ENCODE peak calls at places on chromosomes 6 and 20, in eight cellular contexts. One of them, this sample, is unnamed. For H3K9me3, the result is how much of the 10 kb centered on the place peaks cover.

GRCh38 chr6:38673397-38674165 is 29.4 kb downstream of the GLO1 start:
- DNase-seq in fibroblast of lung: no peak
- DNase-seq in sigmoid colon: no peak
- DNase-seq in CD4-positive, alpha-beta T cell: no peak
- DNase-seq in testis: no peak
- DNase-seq in breast epithelium: no peak
- DNase-seq in pancreas: no peak
- DNase-seq in cardiac muscle cell: no peak
- DNase-seq in this sample: no peak

GRCh38 chr6:158418501-158418900 is 106.2 kb downstream of the TULP4 start:
- DNase-seq in fibroblast of lung: no peak
- DNase-seq in sigmoid colon: no peak
- DNase-seq in CD4-positive, alpha-beta T cell: no peak
- DNase-seq in testis: no peak
- DNase-seq in breast epithelium: no peak
- DNase-seq in pancreas: no peak
- DNase-seq in cardiac muscle cell: peak
- DNase-seq in this sample: no peak

GRCh38 chr6:107493158-107494057 is 3.5 kb downstream of the SOBP start:
- DNase-seq in fibroblast of lung: peak
- DNase-seq in sigmoid colon: no peak
- DNase-seq in CD4-positive, alpha-beta T cell: no peak
- DNase-seq in testis: peak
- DNase-seq in breast epithelium: no peak
- DNase-seq in pancreas: no peak
- DNase-seq in cardiac muscle cell: peak
- DNase-seq in this sample: no peak

GRCh38 chr6:138109042-138109997 is 2.1 kb upstream of the PERP start:
- DNase-seq in fibroblast of lung: peak
- DNase-seq in sigmoid colon: peak
- DNase-seq in CD4-positive, alpha-beta T cell: peak
- DNase-seq in testis: peak
- DNase-seq in breast epithelium: peak
- DNase-seq in pancreas: peak
- DNase-seq in cardiac muscle cell: peak
- DNase-seq in this sample: peak

GRCh38 chr6:55955684-55956083 is 80.3 kb upstream of the BMP5 start:
- DNase-seq in fibroblast of lung: no peak
- DNase-seq in sigmoid colon: no peak
- DNase-seq in CD4-positive, alpha-beta T cell: no peak
- DNase-seq in testis: no peak
- DNase-seq in breast epithelium: no peak
- DNase-seq in pancreas: no peak
- DNase-seq in cardiac muscle cell: no peak
- DNase-seq in this sample: no peak

GRCh38 chr6:168699631-168700315 is 258.8 kb downstream of the SMOC2 start:
- DNase-seq in fibroblast of lung: no peak
- DNase-seq in sigmoid colon: peak
- DNase-seq in CD4-positive, alpha-beta T cell: no peak
- DNase-seq in testis: peak
- DNase-seq in breast epithelium: no peak
- DNase-seq in pancreas: no peak
- DNase-seq in cardiac muscle cell: no peak
- DNase-seq in this sample: no peak

GRCh38 chr6:145960918-145961604 is 3.1 kb downstream of the SHPRH start:
- DNase-seq in fibroblast of lung: peak
- DNase-seq in sigmoid colon: no peak
- DNase-seq in CD4-positive, alpha-beta T cell: no peak
- DNase-seq in testis: no peak
- DNase-seq in breast epithelium: no peak
- DNase-seq in pancreas: no peak
- DNase-seq in cardiac muscle cell: peak
- DNase-seq in this sample: no peak

GRCh38 chr6:33323623-33323948 is 6.0 kb upstream of the ZBTB22 start:
- DNase-seq in fibroblast of lung: no peak
- DNase-seq in sigmoid colon: no peak
- DNase-seq in CD4-positive, alpha-beta T cell: no peak
- DNase-seq in testis: no peak
- DNase-seq in breast epithelium: no peak
- DNase-seq in pancreas: no peak
- DNase-seq in cardiac muscle cell: no peak
- DNase-seq in this sample: no peak

GRCh38 chr6:112024464-112024863 is 29.4 kb upstream of the CCN6 start:
- DNase-seq in fibroblast of lung: no peak
- DNase-seq in sigmoid colon: no peak
- DNase-seq in CD4-positive, alpha-beta T cell: no peak
- DNase-seq in testis: no peak
- DNase-seq in breast epithelium: no peak
- DNase-seq in pancreas: no peak
- DNase-seq in cardiac muscle cell: no peak
- DNase-seq in this sample: no peak

GRCh38 chr6:2952557-2953095 is 18.7 kb downstream of the SERPINB6 start:
- DNase-seq in fibroblast of lung: peak
- DNase-seq in sigmoid colon: peak
- DNase-seq in CD4-positive, alpha-beta T cell: peak
- DNase-seq in testis: peak
- DNase-seq in breast epithelium: peak
- DNase-seq in pancreas: peak
- DNase-seq in cardiac muscle cell: peak
- DNase-seq in this sample: no peak

GRCh38 chr6:169224185-169224695 is 29.4 kb downstream of the THBS2 start:
- DNase-seq in fibroblast of lung: peak
- DNase-seq in sigmoid colon: peak
- DNase-seq in CD4-positive, alpha-beta T cell: no peak
- DNase-seq in testis: peak
- DNase-seq in breast epithelium: no peak
- DNase-seq in pancreas: no peak
- DNase-seq in cardiac muscle cell: peak
- DNase-seq in this sample: no peak

GRCh38 chr6:148323344-148323743 is 19.3 kb upstream of the SASH1 start:
- DNase-seq in fibroblast of lung: no peak
- DNase-seq in sigmoid colon: no peak
- DNase-seq in CD4-positive, alpha-beta T cell: no peak
- DNase-seq in testis: no peak
- DNase-seq in breast epithelium: no peak
- DNase-seq in pancreas: no peak
- DNase-seq in cardiac muscle cell: peak
- DNase-seq in this sample: no peak

GRCh38 chr6:29656798-29657197 is at the start of gene MOG:
- DNase-seq in fibroblast of lung: no peak
- DNase-seq in sigmoid colon: no peak
- DNase-seq in CD4-positive, alpha-beta T cell: no peak
- DNase-seq in testis: no peak
- DNase-seq in breast epithelium: no peak
- DNase-seq in pancreas: no peak
- DNase-seq in cardiac muscle cell: no peak
- DNase-seq in this sample: no peak

GRCh38 chr6:21883929-21884328 is 290.4 kb downstream of the SOX4 start:
- DNase-seq in fibroblast of lung: no peak
- DNase-seq in sigmoid colon: no peak
- DNase-seq in CD4-positive, alpha-beta T cell: no peak
- DNase-seq in testis: no peak
- DNase-seq in breast epithelium: no peak
- DNase-seq in pancreas: no peak
- DNase-seq in cardiac muscle cell: no peak
- DNase-seq in this sample: no peak

GRCh38 chr6:21882066-21882465 is 288.5 kb downstream of the SOX4 start:
- DNase-seq in fibroblast of lung: no peak
- DNase-seq in sigmoid colon: no peak
- DNase-seq in CD4-positive, alpha-beta T cell: no peak
- DNase-seq in testis: no peak
- DNase-seq in breast epithelium: no peak
- DNase-seq in pancreas: no peak
- DNase-seq in cardiac muscle cell: no peak
- DNase-seq in this sample: no peak

GRCh38 chr6:21885101-21885500 is 291.6 kb downstream of the SOX4 start:
- DNase-seq in fibroblast of lung: no peak
- DNase-seq in sigmoid colon: no peak
- DNase-seq in CD4-positive, alpha-beta T cell: no peak
- DNase-seq in testis: no peak
- DNase-seq in breast epithelium: no peak
- DNase-seq in pancreas: no peak
- DNase-seq in cardiac muscle cell: no peak
- DNase-seq in this sample: no peak

GRCh38 chr6:21885532-21886089 is 292.1 kb downstream of the SOX4 start:
- DNase-seq in fibroblast of lung: peak
- DNase-seq in sigmoid colon: peak
- DNase-seq in CD4-positive, alpha-beta T cell: no peak
- DNase-seq in testis: peak
- DNase-seq in breast epithelium: no peak
- DNase-seq in pancreas: no peak
- DNase-seq in cardiac muscle cell: peak
- DNase-seq in this sample: no peak

DNA sequence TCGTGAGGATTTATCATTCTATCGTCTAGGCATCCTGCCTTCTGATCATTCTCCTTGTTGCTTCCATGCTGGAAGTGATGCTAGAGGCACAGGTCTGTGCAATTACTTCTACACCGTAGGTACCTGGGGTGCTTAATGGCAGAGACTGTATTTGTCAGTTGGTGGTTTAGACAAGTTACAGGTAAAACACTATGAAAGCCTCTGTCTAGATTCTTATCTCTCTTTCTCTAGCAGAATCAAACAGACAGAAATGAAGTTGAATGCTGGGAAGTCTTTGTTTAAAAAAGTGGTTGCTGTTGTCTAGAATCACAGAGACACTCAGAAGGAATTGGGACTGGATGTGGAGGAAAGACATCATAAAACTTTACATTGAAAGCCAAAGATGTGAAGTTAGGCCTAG is 290.0 kb downstream of the SOX4 start:
- DNase-seq in fibroblast of lung: no peak
- DNase-seq in sigmoid colon: no peak
- DNase-seq in CD4-positive, alpha-beta T cell: no peak
- DNase-seq in testis: no peak
- DNase-seq in breast epithelium: no peak
- DNase-seq in pancreas: no peak
- DNase-seq in cardiac muscle cell: no peak
- DNase-seq in this sample: no peak
- H3K9me3 ChIP-seq in fibroblast of lung: under half
- H3K9me3 ChIP-seq in sigmoid colon: under half
- H3K9me3 ChIP-seq in CD4-positive, alpha-beta T cell: under half
- H3K9me3 ChIP-seq in testis: under half
- H3K9me3 ChIP-seq in breast epithelium: under half
- H3K9me3 ChIP-seq in pancreas: under half
- H3K9me3 ChIP-seq in cardiac muscle cell: under half
- H3K9me3 ChIP-seq in this sample: under half

DNA sequence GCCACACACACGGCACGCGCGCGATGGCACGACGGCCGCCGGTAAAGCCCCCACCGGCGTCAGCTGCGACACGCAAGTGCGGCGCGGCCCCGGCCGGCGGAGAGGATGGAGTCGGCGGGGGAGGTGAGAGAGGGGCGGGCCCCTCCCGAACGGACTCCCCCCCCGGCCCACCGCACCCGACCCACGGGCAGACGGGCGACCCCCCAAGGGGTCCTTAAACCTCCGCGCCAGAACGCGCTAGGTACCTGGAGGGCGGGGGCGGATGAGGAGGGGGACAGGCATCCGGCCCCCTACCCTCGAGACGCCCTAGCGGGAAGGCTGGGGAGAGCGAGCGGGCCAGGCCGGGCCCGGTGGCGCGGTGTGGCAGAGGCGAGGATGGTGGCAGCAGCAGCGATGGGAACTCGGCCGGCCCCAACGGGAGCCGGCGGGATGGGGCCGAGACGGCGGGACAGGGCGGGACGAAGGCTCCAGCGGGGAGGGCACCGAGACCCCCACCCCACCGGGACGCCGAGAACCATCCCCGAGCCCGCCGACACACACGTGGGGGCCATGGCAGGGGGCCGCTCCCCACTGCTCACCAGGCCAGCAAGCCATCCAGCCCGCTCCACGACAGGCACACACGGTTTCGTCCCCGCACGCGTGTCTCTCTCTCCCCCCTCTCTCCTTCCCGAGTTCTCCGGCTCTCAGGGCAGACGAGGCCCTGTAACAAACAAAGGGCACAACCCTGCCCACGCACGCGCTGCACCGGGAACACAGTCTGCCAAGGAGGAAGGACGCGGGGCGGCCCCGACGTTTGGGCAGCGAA is 1515.4 kb upstream of the DEFB115 start:
- DNase-seq in fibroblast of lung: no peak
- DNase-seq in sigmoid colon: no peak
- DNase-seq in CD4-positive, alpha-beta T cell: no peak
- DNase-seq in testis: no peak
- DNase-seq in breast epithelium: no peak
- DNase-seq in pancreas: peak
- DNase-seq in cardiac muscle cell: no peak
- DNase-seq in this sample: peak
- H3K9me3 ChIP-seq in fibroblast of lung: under half
- H3K9me3 ChIP-seq in sigmoid colon: under half
- H3K9me3 ChIP-seq in CD4-positive, alpha-beta T cell: under half
- H3K9me3 ChIP-seq in testis: under half
- H3K9me3 ChIP-seq in breast epithelium: half or more
- H3K9me3 ChIP-seq in pancreas: under half
- H3K9me3 ChIP-seq in cardiac muscle cell: under half
- H3K9me3 ChIP-seq in this sample: under half

GRCh38 chr6:57329933-57330332 is 12.5 kb downstream of the PRIM2 start:
- DNase-seq in fibroblast of lung: no peak
- DNase-seq in sigmoid colon: no peak
- DNase-seq in CD4-positive, alpha-beta T cell: no peak
- DNase-seq in testis: no peak
- DNase-seq in breast epithelium: no peak
- DNase-seq in pancreas: no peak
- DNase-seq in cardiac muscle cell: no peak
- DNase-seq in this sample: no peak
- H3K9me3 ChIP-seq in fibroblast of lung: under half
- H3K9me3 ChIP-seq in sigmoid colon: under half
- H3K9me3 ChIP-seq in CD4-positive, alpha-beta T cell: under half
- H3K9me3 ChIP-seq in testis: under half
- H3K9me3 ChIP-seq in breast epithelium: under half
- H3K9me3 ChIP-seq in pancreas: under half
- H3K9me3 ChIP-seq in cardiac muscle cell: under half
- H3K9me3 ChIP-seq in this sample: under half

DNA sequence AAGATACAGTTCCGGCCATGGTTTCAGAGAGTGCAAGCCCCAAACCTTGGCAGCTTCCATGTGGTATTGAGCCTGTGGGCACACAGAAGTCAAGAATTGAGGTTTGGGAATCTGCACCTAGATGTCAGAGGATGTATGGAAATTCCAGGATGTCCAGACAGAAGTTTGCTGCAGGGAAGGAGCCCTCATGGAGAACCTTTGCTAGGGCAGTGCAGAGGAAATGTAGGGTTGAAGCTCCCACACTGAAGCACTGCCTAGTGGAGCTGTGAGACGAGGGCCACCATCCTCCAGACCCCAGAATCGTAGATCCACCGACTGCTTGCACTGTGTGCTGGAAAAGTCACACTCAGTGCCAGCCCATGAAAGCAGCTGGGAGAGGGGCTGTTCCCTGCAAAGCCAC is 267.5 kb downstream of the OGFRL1 start:
- DNase-seq in fibroblast of lung: no peak
- DNase-seq in sigmoid colon: no peak
- DNase-seq in CD4-positive, alpha-beta T cell: no peak
- DNase-seq in testis: no peak
- DNase-seq in breast epithelium: no peak
- DNase-seq in pancreas: no peak
- DNase-seq in cardiac muscle cell: no peak
- DNase-seq in this sample: no peak
- H3K9me3 ChIP-seq in fibroblast of lung: under half
- H3K9me3 ChIP-seq in sigmoid colon: under half
- H3K9me3 ChIP-seq in CD4-positive, alpha-beta T cell: under half
- H3K9me3 ChIP-seq in testis: under half
- H3K9me3 ChIP-seq in breast epithelium: under half
- H3K9me3 ChIP-seq in pancreas: under half
- H3K9me3 ChIP-seq in cardiac muscle cell: under half
- H3K9me3 ChIP-seq in this sample: under half

GRCh38 chr20:55961351-55962320 is 43.7 kb downstream of the CBLN4 start:
- DNase-seq in fibroblast of lung: no peak
- DNase-seq in sigmoid colon: peak
- DNase-seq in CD4-positive, alpha-beta T cell: no peak
- DNase-seq in testis: peak
- DNase-seq in breast epithelium: no peak
- DNase-seq in pancreas: no peak
- DNase-seq in cardiac muscle cell: no peak
- DNase-seq in this sample: no peak
- H3K9me3 ChIP-seq in fibroblast of lung: under half
- H3K9me3 ChIP-seq in sigmoid colon: under half
- H3K9me3 ChIP-seq in CD4-positive, alpha-beta T cell: under half
- H3K9me3 ChIP-seq in testis: under half
- H3K9me3 ChIP-seq in breast epithelium: under half
- H3K9me3 ChIP-seq in pancreas: under half
- H3K9me3 ChIP-seq in cardiac muscle cell: under half
- H3K9me3 ChIP-seq in this sample: under half

This sample was measured in T-helper 17 cell.